ENCODE peak calls at places on chromosome 6, in ten cellular contexts. I is transverse colon, Q is breast epithelium, J is endothelial cell of umbilical vein, Y is IMR-90, W is adrenal gland, T is stomach, F is sigmoid colon, V is NB4, M is testis. S is an unnamed sample.

GRCh38 chr6:74018825-74019224 is 322.8 kb downstream of the CD109 start:
- DNase-seq in I (no peak), Q (no peak), J (no peak), Y (peak), W (no peak), T (no peak), F (no peak), V (no peak), M (no peak), S (no peak)

GRCh38 chr6:119237177-119237715 is 112.3 kb downstream of the MAN1A1 start:
- DNase-seq in I (no peak), Q (no peak), J (no peak), Y (no peak), W (no peak), T (no peak), F (no peak), V (no peak), M (no peak), S (no peak)

GRCh38 chr6:107185570-107185969 is 70.3 kb upstream of the BEND3 start:
- DNase-seq in I (no peak), Q (no peak), J (peak), Y (peak), W (peak), T (no peak), F (no peak), V (no peak), M (peak), S (no peak)

GRCh38 chr6:38153511-38153910 is 334.0 kb downstream of the ZFAND3 start:
- DNase-seq in I (no peak), Q (no peak), J (no peak), Y (no peak), W (no peak), T (no peak), F (no peak), V (no peak), M (no peak), S (no peak)

GRCh38 chr6:24932832-24933231 is 2.9 kb downstream of the RIPOR2 start:
- DNase-seq in I (no peak), Q (no peak), J (no peak), Y (no peak), W (no peak), T (no peak), F (no peak), V (no peak), M (no peak), S (no peak)

GRCh38 chr6:157148391-157149323 is 174.7 kb downstream of the TMEM242 start:
- DNase-seq in I (peak), Q (peak), J (peak), Y (peak), W (peak), T (peak), F (peak), V (no peak), M (no peak), S (no peak)

GRCh38 chr6:108174371-108175175 is 8.8 kb downstream of the NR2E1 start:
- DNase-seq in I (no peak), Q (no peak), J (no peak), Y (peak), W (no peak), T (no peak), F (no peak), V (peak), M (no peak), S (no peak)

GRCh38 chr6:29451471-29452193 is 5.2 kb downstream of the OR11A1 start:
- DNase-seq in I (no peak), Q (no peak), J (no peak), Y (no peak), W (no peak), T (no peak), F (no peak), V (no peak), M (no peak), S (no peak)

GRCh38 chr6:90490030-90490429 is 96.8 kb downstream of the MAP3K7 start:
- DNase-seq in I (no peak), Q (no peak), J (peak), Y (no peak), W (no peak), T (no peak), F (no peak), V (no peak), M (no peak), S (no peak)

GRCh38 chr6:123805921-123806320 is 2.3 kb downstream of the NKAIN2 start:
- DNase-seq in I (no peak), Q (no peak), J (no peak), Y (no peak), W (no peak), T (no peak), F (no peak), V (no peak), M (no peak), S (no peak)

GRCh38 chr6:49205526-49205925 is 257.5 kb downstream of the MMUT start:
- DNase-seq in I (no peak), Q (no peak), J (no peak), Y (no peak), W (no peak), T (no peak), F (no peak), V (no peak), M (no peak), S (no peak)

GRCh38 chr6:13009031-13009430 is 292.5 kb downstream of the PHACTR1 start:
- DNase-seq in I (no peak), Q (no peak), J (no peak), Y (no peak), W (no peak), T (no peak), F (no peak), V (no peak), M (no peak), S (no peak)

GRCh38 chr6:42870145-42870936 is 9.1 kb upstream of the RPL7L1 start:
- DNase-seq in I (no peak), Q (no peak), J (no peak), Y (no peak), W (no peak), T (no peak), F (no peak), V (no peak), M (no peak), S (no peak)

GRCh38 chr6:125749112-125749863 is at the start of gene HEY2:
- DNase-seq in I (peak), Q (peak), J (peak), Y (peak), W (peak), T (peak), F (peak), V (peak), M (peak), S (peak)

GRCh38 chr6:79524065-79524464 is 13.2 kb downstream of the LCA5 start:
- DNase-seq in I (no peak), Q (no peak), J (no peak), Y (no peak), W (no peak), T (no peak), F (no peak), V (no peak), M (no peak), S (no peak)

GRCh38 chr6:160462551-160463109 is 114.5 kb downstream of the SLC22A3 start:
- DNase-seq in I (peak), Q (no peak), J (peak), Y (peak), W (no peak), T (no peak), F (no peak), V (peak), M (no peak), S (peak)

GRCh38 chr6:7045331-7045730 is 62.4 kb upstream of the RREB1 start:
- DNase-seq in I (no peak), Q (no peak), J (no peak), Y (no peak), W (no peak), T (no peak), F (no peak), V (no peak), M (no peak), S (no peak)

GRCh38 chr6:141659582-141659981 is 473.1 kb upstream of the GJE1 start:
- DNase-seq in I (no peak), Q (no peak), J (no peak), Y (no peak), W (no peak), T (no peak), F (no peak), V (no peak), M (no peak), S (no peak)

GRCh38 chr6:170434114-170434820 is 118.8 kb downstream of the PSMB1 start:
- DNase-seq in I (no peak), Q (no peak), J (no peak), Y (peak), W (no peak), T (no peak), F (no peak), V (no peak), M (no peak), S (peak)

GRCh38 chr6:105317607-105318533 is 85.0 kb downstream of the PREP start:
- DNase-seq in I (no peak), Q (no peak), J (peak), Y (no peak), W (no peak), T (no peak), F (no peak), V (no peak), M (peak), S (peak)

GRCh38 chr6:79864001-79864400 is 83.4 kb downstream of the ELOVL4 start:
- DNase-seq in I (no peak), Q (no peak), J (no peak), Y (no peak), W (no peak), T (no peak), F (no peak), V (no peak), M (no peak), S (no peak)

GRCh38 chr6:137218473-137218916 is 690 bp downstream of the IFNGR1 start:
- DNase-seq in I (peak), Q (peak), J (peak), Y (peak), W (peak), T (no peak), F (peak), V (peak), M (peak), S (peak)

GRCh38 chr6:38714239-38715015 is 684 bp upstream of the DNAH8 start:
- DNase-seq in I (no peak), Q (no peak), J (peak), Y (no peak), W (no peak), T (no peak), F (no peak), V (no peak), M (no peak), S (no peak)

GRCh38 chr6:77857421-77857820 is 204.6 kb downstream of the MEI4 start:
- DNase-seq in I (no peak), Q (no peak), J (no peak), Y (no peak), W (no peak), T (no peak), F (no peak), V (no peak), M (peak), S (no peak)

GRCh38 chr6:18154507-18155272 is at the start of gene TPMT:
- DNase-seq in I (peak), Q (no peak), J (no peak), Y (no peak), W (peak), T (peak), F (peak), V (no peak), M (no peak), S (peak)
- TF ChIP-seq POLR2A in I (peak), Q (no peak), J (peak), Y (peak), W (peak), T (peak), F (peak), V (peak), M (peak), S (peak)

GRCh38 chr6:20433929-20434328 is 32.2 kb downstream of the E2F3 start:
- DNase-seq in I (no peak), Q (no peak), J (no peak), Y (no peak), W (no peak), T (no peak), F (no peak), V (no peak), M (no peak), S (no peak)

GRCh38 chr6:20433321-20433720 is 31.6 kb downstream of the E2F3 start:
- DNase-seq in I (no peak), Q (no peak), J (no peak), Y (no peak), W (no peak), T (no peak), F (no peak), V (no peak), M (no peak), S (no peak)

GRCh38 chr6:20436719-20437118 is 35.0 kb downstream of the E2F3 start:
- DNase-seq in I (no peak), Q (no peak), J (no peak), Y (no peak), W (no peak), T (no peak), F (no peak), V (no peak), M (no peak), S (no peak)

GRCh38 chr6:20427856-20428255 is 26.2 kb downstream of the E2F3 start:
- DNase-seq in I (no peak), Q (no peak), J (no peak), Y (no peak), W (no peak), T (no peak), F (no peak), V (no peak), M (no peak), S (no peak)

DNA sequence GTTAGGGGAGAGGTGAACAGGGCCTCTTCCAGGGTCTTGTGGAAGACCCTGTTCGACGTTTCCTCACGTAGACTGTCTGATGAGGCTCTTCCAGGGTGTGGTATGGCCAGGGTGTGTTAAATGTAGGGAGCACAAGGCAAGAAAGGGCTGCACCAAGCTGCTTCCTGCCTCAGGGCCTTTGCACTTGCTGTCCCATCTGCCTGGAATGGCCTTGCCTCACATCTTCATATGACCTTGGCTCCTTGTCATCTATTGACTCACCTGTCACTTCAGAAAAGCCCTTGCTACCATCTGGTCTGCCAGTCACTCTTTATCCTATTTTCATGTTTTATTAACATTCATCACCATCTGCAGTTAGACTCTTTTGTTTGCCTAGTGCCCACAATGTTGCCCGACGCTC is 31.0 kb downstream of the E2F3 start:
- DNase-seq in I (no peak), Q (no peak), J (no peak), Y (no peak), W (no peak), T (no peak), F (no peak), V (no peak), M (no peak), S (no peak)
- TF ChIP-seq POLR2A in I (no peak), Q (no peak), J (no peak), Y (no peak), W (no peak), T (no peak), F (no peak), V (no peak), M (no peak), S (no peak)

GRCh38 chr6:33425668-33426577 is 6.1 kb downstream of the SYNGAP1 start:
- DNase-seq in I (peak), Q (peak), J (peak), Y (peak), W (peak), T (peak), F (peak), V (peak), M (peak), S (peak)
- TF ChIP-seq POLR2A in I (peak), Q (no peak), J (peak), Y (peak), W (no peak), T (no peak), F (no peak), V (no peak), M (no peak), S (no peak)

GRCh38 chr6:10834823-10835222 is 3.5 kb downstream of the MAK start:
- DNase-seq in I (no peak), Q (no peak), J (no peak), Y (no peak), W (no peak), T (no peak), F (no peak), V (no peak), M (no peak), S (no peak)

GRCh38 chr6:10837692-10837996 is 695 bp downstream of the MAK start:
- DNase-seq in I (no peak), Q (no peak), J (no peak), Y (no peak), W (peak), T (no peak), F (no peak), V (peak), M (peak), S (no peak)

GRCh38 chr6:10838794-10839333 is 525 bp upstream of the MAK start:
- DNase-seq in I (no peak), Q (no peak), J (no peak), Y (no peak), W (no peak), T (no peak), F (no peak), V (no peak), M (no peak), S (no peak)

GRCh38 chr6:10837009-10837691 is 1.2 kb downstream of the MAK start:
- DNase-seq in I (peak), Q (no peak), J (peak), Y (no peak), W (peak), T (peak), F (no peak), V (peak), M (peak), S (no peak)

DNA sequence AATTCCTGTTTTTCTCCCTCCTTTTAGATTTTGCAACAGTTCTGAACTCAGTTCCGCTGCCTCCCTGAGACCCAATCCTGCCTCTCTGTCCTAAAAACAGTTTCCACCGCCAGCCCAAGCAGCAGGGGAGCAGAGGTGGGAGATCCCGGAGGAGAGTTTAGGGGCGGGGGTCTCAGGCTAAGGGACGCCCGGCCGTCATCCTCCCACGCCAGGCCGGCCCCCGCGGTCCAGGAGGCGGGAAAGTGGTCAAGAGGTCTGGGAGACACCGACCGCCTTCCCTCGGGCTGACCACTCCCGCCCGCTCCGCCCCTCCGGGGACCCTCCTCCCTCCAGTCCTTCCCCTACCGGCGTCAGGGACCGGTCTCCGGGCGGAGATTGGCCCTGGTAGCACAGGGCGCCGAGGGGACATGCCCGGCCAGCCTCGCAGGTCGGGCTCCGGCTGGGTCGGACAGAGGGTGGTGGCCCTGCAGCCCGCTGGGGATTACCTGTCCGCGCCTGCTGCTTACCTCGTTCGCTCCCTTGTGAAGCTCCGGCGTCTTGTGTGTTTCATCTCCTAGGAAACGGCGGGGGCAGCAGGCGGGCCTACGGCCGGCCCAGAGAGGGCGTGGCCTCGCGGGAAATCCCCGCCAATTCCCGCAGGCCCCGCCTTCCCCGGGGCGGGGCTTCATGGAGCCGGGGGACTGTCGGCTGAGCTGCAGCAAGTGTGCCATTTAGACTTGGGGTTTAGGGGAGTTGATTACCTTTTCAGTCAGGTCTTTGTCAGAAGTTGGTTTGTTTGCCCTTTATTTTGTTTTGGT is at the start of gene MAK:
- DNase-seq in I (peak), Q (peak), J (peak), Y (peak), W (peak), T (peak), F (peak), V (peak), M (peak), S (no peak)
- TF ChIP-seq POLR2A in I (no peak), Q (peak), J (no peak), Y (no peak), W (no peak), T (no peak), F (no peak), V (peak), M (no peak), S (no peak)

GRCh38 chr6:40577672-40578071 is 9.5 kb downstream of the LRFN2 start:
- DNase-seq in I (no peak), Q (no peak), J (no peak), Y (no peak), W (no peak), T (no peak), F (no peak), V (no peak), M (no peak), S (no peak)

GRCh38 chr6:40584741-40585140 is 2.4 kb downstream of the LRFN2 start:
- DNase-seq in I (no peak), Q (no peak), J (no peak), Y (no peak), W (no peak), T (no peak), F (no peak), V (no peak), M (no peak), S (no peak)

GRCh38 chr6:40583694-40584093 is 3.5 kb downstream of the LRFN2 start:
- DNase-seq in I (no peak), Q (no peak), J (no peak), Y (no peak), W (no peak), T (no peak), F (no peak), V (no peak), M (no peak), S (no peak)

GRCh38 chr6:40582892-40583291 is 4.3 kb downstream of the LRFN2 start:
- DNase-seq in I (no peak), Q (no peak), J (no peak), Y (no peak), W (no peak), T (no peak), F (no peak), V (no peak), M (no peak), S (no peak)

DNA sequence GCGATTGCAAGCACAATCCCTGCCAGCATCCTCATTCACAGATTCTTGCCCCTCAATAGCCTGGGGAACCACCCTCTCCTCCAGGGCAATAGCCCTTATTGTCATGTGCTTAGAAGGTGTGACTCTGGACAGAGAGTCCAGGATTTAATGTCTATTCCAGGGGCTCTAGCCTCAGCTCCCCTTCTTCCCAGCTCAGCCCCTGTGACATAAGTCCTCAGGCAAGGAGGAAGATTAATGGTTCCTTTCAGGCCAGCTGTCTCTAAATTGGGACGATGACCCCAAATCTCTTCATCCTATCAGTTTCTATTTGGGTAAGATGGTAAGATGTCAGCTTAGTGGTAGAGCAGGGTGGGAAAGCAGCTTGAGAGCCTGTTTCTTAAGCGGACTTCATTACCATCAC is 8.1 kb downstream of the LRFN2 start:
- DNase-seq in I (no peak), Q (no peak), J (no peak), Y (no peak), W (no peak), T (no peak), F (no peak), V (no peak), M (no peak), S (no peak)
- TF ChIP-seq POLR2A in I (no peak), Q (no peak), J (no peak), Y (no peak), W (no peak), T (no peak), F (no peak), V (no peak), M (no peak), S (no peak)

DNA sequence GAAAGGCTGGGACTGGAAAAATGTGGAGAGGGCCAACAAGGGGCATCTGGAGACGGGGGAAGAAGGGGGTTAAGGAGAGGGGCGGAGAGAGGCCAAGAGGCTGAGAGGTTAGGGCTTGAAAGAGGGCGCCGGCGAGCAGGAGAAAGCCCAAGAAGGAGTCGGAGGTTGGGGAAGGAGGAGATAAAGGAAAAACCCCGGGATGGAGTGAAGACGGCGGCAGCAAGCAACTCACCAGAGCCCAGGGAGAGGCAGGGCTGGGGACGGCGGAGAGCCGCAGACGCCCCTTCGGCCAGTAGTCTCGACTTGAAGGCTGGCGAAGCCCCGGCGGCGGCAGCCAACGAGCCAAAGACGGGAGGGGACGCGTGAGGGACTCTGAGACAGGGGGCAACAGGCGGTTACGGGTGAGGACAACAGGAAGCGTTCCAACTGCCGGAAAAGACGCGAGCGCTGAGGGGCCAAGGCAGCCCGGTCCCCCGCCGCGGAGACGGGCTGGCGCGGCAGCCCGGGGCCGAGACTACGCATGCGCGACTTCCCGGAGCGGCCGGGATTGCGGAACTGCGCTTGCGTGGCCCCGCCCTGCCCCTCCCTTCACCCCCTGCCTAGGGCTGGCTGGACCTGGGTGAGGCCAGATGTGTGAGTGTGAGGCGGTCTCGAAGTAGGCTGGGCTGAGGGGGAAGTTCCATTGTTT is at the start of gene STK38:
- DNase-seq in I (peak), Q (peak), J (peak), Y (peak), W (peak), T (peak), F (peak), V (peak), M (peak), S (peak)
- TF ChIP-seq POLR2A in I (peak), Q (peak), J (peak), Y (peak), W (peak), T (peak), F (peak), V (peak), M (peak), S (peak)

GRCh38 chr6:32175711-32176475 is at the start of gene AGPAT1:
- DNase-seq in I (peak), Q (peak), J (peak), Y (peak), W (peak), T (peak), F (peak), V (peak), M (peak), S (peak)
- TF ChIP-seq POLR2A in I (peak), Q (peak), J (peak), Y (no peak), W (no peak), T (no peak), F (peak), V (peak), M (peak), S (no peak)

S was measured in esophagus muscularis mucosa.